ENCODE peak calls at places on chromosomes 12 and 14, in five cellular contexts. R, V, M, X and D are unnamed samples.

GRCh38 chr12:55748230-55748993 is 5.5 kb downstream of the GDF11 start:
- DNase-seq in R (no peak), X (no peak), V (peak), M (no peak), D (no peak)

GRCh38 chr14:96098309-96098998 is 59.3 kb downstream of the C14orf132 start:
- DNase-seq in X (no peak), M (peak), R (peak), V (no peak), D (peak)

GRCh38 chr14:62144863-62145262 is 382.6 kb downstream of the SNAPC1 start:
- DNase-seq in V (no peak), X (no peak), M (no peak), R (no peak), D (no peak)

GRCh38 chr12:5226581-5226980 is 182.9 kb downstream of the KCNA5 start:
- DNase-seq in R (no peak), M (no peak), V (no peak), X (no peak), D (no peak)

GRCh38 chr12:122834229-122834920 is 882 bp upstream of the HIP1R start:
- DNase-seq in M (peak), R (no peak), X (peak), V (no peak), D (no peak)

GRCh38 chr12:119681953-119682352 is 14.0 kb downstream of the PRKAB1 start:
- DNase-seq in X (no peak), M (peak), R (no peak), V (no peak), D (no peak)

GRCh38 chr12:65941388-65941787 is 117.1 kb downstream of the HMGA2 start:
- DNase-seq in V (no peak), M (peak), R (no peak), X (no peak), D (no peak)

GRCh38 chr14:95008445-95009217 is 148.7 kb downstream of the DICER1 start:
- DNase-seq in R (no peak), V (no peak), M (no peak), X (no peak), D (no peak)

GRCh38 chr12:9707356-9707755 is 25.5 kb downstream of the CLECL1 start:
- DNase-seq in R (no peak), V (no peak), M (no peak), X (no peak), D (no peak)

GRCh38 chr14:65461730-65462129 is 49.2 kb downstream of the FUT8 start:
- DNase-seq in X (no peak), V (no peak), M (no peak), R (no peak), D (no peak)

GRCh38 chr12:117120787-117121186 is 21.6 kb upstream of the TESC start:
- DNase-seq in V (no peak), R (no peak), M (no peak), X (no peak), D (peak)

GRCh38 chr14:82879949-82880535 is 1346.4 kb upstream of the SEL1L start:
- DNase-seq in M (peak), V (no peak), R (no peak), X (no peak), D (no peak)

GRCh38 chr12:73964641-73965040 is 573.0 kb upstream of the ATXN7L3B start:
- DNase-seq in V (no peak), M (no peak), X (no peak), R (no peak), D (no peak)

GRCh38 chr12:94147991-94148840 is at the start of gene PLXNC1:
- DNase-seq in M (peak), V (no peak), R (no peak), X (no peak), D (peak)

DNA sequence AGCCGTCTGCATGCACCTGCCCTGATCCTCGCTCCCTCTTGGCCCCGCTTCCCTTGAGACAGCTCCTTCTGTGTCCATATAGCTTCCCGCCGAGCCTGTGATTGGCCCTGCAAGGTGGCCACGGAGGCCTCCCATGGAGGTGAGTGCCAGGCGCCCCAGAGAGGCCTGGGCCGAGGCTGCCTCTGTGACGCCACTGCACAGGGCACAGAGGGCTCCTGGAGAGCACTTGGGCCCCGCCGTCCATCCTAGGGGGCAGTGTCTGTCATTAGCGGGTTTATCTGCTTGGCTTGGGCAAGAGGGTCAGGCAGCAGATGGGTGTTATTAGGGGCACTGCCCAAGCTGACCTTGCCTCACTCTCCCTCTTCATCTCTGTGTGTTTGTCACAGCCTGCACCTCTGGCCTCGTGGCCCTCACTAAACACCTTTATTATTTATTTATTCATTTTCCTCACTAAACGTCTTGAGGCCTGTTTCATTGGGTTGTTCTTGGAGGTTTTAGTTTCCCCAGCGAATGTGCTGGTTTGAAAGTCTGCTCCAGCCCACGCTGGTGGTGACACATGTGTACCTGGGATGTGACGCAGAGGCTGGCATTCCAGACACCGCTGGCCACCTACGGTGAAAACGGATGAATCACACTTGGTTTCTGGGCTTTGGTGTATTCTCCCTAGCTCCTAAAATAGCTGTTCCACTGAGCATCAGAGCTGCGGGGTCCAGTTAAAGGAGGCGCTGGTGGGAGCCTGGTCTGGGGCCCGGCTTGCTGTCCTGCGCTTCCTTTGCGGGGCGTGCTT is 5.9 kb downstream of the ZFYVE21 start:
- DNase-seq in M (peak), R (no peak), X (no peak), V (no peak), D (no peak)
- TF ChIP-seq CTCF in M (no peak), R (no peak), X (no peak), V (no peak), D (no peak)

GRCh38 chr14:89955418-89956293 is at the start of gene TDP1:
- DNase-seq in V (peak), X (peak), R (peak), M (peak), D (peak)

GRCh38 chr14:89952581-89952980 is 1.9 kb downstream of the EFCAB11 start:
- DNase-seq in M (no peak), X (no peak), R (no peak), V (no peak), D (no peak)

GRCh38 chr14:89953602-89954001 is 928 bp downstream of the EFCAB11 start:
- DNase-seq in V (no peak), X (no peak), R (no peak), M (no peak), D (no peak)

GRCh38 chr14:89955022-89955414 is 488 bp upstream of the EFCAB11 start:
- DNase-seq in M (no peak), V (no peak), X (no peak), R (no peak), D (no peak)

GRCh38 chr14:89954045-89955021 is at the start of gene EFCAB11:
- DNase-seq in X (peak), V (peak), M (peak), R (peak), D (peak)
- TF ChIP-seq CTCF in X (no peak), V (no peak), M (peak), R (no peak), D (no peak)

GRCh38 chr14:37571391-37571790 is 23.7 kb downstream of the FOXA1 start:
- DNase-seq in X (no peak), M (no peak), V (no peak), R (no peak), D (no peak)

GRCh38 chr14:37569729-37570128 is 25.3 kb downstream of the FOXA1 start:
- DNase-seq in V (no peak), R (no peak), X (no peak), M (no peak), D (no peak)

GRCh38 chr14:37563189-37563588 is 31.9 kb downstream of the FOXA1 start:
- DNase-seq in R (no peak), V (no peak), M (no peak), X (no peak), D (no peak)

GRCh38 chr14:37566811-37567371 is 28.2 kb downstream of the FOXA1 start:
- DNase-seq in V (no peak), X (no peak), R (no peak), M (no peak), D (no peak)

DNA sequence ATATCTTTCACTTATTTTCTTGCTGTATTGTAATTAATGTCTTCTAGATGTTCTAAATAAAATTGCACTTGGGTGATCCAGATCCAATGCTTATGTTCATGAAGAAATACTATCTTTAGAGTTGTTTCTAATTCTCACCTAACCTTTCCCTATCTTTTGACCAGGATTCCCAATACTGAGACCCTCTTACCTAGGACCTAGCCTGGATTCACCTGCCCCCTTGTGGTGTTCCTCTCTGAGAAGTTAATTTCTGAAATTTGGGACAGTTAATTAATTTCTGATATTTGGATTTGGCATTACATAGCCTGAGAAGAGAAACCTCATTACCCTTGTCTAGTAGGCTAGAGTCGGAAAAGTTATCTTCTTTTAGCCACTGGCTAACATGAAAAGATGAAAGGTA is 29.5 kb downstream of the FOXA1 start:
- DNase-seq in M (no peak), V (no peak), R (no peak), X (no peak), D (no peak)
- TF ChIP-seq CTCF in M (peak), V (peak), R (no peak), X (no peak), D (peak)

GRCh38 chr12:102682698-102683289 is 202.4 kb upstream of the IGF1 start:
- DNase-seq in X (no peak), V (no peak), M (peak), R (no peak), D (no peak)
- TF ChIP-seq CTCF in X (no peak), V (no peak), M (no peak), R (no peak), D (no peak)

DNA sequence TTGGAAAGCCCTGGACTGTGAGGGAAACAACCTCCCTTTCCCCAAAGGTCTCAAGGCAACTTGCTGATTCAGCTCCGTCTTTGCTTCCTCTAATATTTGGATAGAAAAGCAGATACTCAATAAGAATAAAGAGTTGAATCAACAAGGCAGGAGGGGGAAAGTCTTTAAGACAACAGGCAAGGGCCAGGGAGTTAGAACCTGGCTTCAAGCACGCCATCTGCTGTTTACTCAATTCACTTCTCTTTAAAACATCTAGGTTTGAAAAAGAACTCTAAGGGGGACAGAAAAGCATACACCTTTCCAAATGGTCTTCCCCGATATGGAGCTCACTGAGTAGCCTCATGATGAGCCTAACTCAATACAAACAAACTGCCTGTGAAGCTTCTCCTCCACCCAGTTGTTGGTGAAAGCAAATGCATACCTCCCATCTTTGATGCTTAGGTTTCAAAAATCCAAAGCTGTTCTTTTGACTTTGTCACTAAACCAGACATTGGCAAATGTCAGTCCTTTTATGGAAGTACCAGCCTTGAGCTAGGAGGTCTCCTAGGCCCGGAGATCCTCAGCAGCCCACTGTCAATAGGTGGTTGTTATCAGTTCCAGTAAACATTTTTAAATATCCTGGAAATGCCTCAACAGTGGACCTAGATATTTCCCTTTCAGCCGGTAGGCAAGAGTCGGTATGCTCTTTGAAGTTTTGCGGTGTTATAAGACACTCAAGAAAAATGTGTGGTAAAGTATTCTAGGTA is 76.2 kb downstream of the SAMD4A start:
- DNase-seq in V (no peak), M (peak), X (no peak), R (no peak), D (no peak)
- TF ChIP-seq CTCF in V (no peak), M (peak), X (no peak), R (no peak), D (peak)

DNA sequence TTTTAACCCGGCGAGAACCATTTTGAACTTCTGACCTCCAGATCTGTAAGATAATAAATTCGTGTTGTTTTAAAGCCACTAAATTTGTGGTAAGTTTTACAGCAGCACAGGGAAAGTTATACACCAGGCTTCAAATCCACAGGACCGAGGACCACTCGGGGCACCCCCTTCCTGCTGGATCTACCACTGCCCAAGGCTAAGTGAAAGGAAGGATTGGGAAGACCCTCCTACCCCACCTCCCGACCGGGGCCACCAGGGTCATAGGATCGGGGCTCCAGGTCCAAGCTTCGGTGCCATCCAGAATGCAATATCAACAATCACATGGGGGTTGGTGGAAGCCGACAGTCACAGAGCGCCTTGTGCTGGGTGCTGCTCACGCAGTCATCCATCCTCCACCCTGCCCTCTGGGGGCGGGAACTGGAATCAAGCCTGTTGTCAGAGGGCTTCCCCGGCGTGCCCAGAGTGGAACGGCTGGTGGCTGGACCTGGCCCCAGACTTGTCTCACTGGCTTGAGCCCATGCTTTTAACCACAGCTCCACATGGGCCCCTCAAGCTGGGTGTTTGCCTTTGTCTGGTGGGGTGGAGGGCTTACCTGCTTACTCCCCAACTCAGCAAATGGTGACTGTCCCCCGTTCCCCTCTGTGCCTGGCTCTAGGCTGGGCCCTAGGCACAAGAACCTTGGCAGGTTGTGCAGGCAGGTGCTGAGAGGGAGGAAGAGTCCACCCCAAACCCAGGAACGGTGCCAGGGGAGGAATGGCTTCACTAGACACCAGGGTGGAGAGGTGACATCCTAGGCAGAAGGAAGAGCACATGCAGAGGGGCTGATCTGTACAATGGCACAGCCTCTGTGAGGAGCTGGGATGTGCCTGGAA is 180.3 kb upstream of the RTL1 start:
- DNase-seq in V (no peak), X (peak), R (peak), M (peak), D (peak)
- TF ChIP-seq CTCF in V (no peak), X (no peak), R (no peak), M (peak), D (no peak)

DNA sequence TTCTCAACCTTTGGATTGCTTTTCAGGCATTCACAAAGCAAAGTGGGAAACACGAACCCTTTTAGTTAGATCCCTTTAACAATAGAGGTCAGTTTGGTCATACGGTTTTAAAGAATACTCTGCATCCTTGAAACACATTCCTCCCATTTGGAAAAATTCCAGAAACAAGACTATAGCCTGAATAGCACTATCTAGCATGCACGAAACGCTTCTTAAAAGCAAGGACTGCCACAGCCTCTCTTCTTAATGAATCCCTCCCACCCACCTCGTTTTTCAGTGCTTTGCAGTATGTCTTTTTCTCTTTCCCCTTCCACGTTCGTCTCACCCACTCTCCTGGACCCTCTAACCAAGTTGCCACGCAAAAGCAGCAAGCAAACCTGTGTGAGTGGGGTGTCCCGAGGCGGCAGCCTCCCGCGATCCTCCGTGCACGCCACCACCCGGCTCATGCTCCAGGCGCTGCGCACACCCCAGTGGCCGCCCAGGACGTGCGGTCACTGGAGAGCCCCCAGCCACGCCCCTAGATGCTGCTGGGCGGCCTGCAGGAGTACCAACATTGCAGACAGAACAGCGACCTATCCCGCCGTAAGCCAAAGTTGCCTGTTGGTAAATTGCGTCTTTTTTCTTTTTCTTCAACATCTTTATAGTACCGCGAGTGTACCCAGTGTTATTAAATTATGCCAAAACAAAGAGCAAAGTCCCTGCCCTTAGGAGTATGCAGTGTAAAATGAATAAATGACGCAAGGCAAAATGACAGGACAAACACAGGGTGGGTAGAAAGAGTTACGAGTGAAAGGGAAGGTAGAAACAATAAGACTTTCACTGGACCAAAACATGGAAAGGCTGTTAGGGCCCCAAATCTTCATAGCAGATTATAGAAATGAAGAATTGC is at the start of gene SLC38A4:
- DNase-seq in M (no peak), R (no peak), X (no peak), V (no peak), D (no peak)
- TF ChIP-seq CTCF in M (no peak), R (peak), X (peak), V (no peak), D (no peak)

DNA sequence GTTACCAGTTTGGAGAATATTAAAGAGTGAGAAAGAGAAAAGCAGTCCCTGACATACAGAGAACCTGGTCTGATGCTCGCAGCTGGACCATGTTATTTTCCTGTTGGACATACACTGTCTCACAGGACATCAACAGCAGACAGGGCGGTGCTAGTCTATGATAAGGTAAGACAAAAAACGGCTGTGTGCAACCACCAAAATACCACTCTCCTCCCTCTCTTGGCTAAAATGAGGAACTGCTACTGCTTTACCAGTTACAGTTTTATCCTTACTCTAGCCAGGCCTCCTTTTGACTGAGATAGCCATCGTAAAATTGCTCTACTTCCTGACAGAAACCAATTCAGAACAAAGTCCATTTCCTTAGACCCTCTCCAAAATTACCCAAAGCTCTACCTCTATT is 47.0 kb upstream of the ERGIC2 start:
- DNase-seq in X (no peak), R (no peak), M (no peak), V (no peak), D (no peak)
- TF ChIP-seq CTCF in X (no peak), R (no peak), M (peak), V (no peak), D (peak)

GRCh38 chr12:85155791-85156190 is 119.6 kb downstream of the LRRIQ1 start:
- DNase-seq in V (no peak), M (peak), X (no peak), R (no peak), D (no peak)
- TF ChIP-seq CTCF in V (no peak), M (peak), X (no peak), R (peak), D (no peak)

GRCh38 chr14:105931808-105932483 is 405.6 kb downstream of the TMEM121 start:
- DNase-seq in M (no peak), V (no peak), X (no peak), R (no peak), D (no peak)
- TF ChIP-seq CTCF in M (no peak), V (no peak), X (no peak), R (no peak), D (no peak)